ENCODE peak calls at places on chromosome 6, in five cellular contexts. Z is uterus, C is HepG2, R is A549, M is thyroid gland. E is an unnamed sample.

GRCh38 chr6:132128424-132128823 is 177.3 kb upstream of the CCN2 start:
- DNase-seq in M (no peak), R (no peak), C (no peak), Z (no peak), E (no peak)

GRCh38 chr6:149284904-149285303 is 32.6 kb upstream of the TAB2 start:
- DNase-seq in C (no peak), R (no peak), M (no peak), Z (no peak), E (no peak)

GRCh38 chr6:45327956-45328522 is at the start of gene RUNX2:
- DNase-seq in M (no peak), Z (no peak), R (no peak), C (no peak), E (no peak)

GRCh38 chr6:2361195-2361594 is 115.8 kb upstream of the GMDS start:
- DNase-seq in Z (no peak), R (no peak), C (no peak), M (no peak), E (no peak)

GRCh38 chr6:44662461-44663121 is 275.1 kb downstream of the CDC5L start:
- DNase-seq in M (peak; percentile 63), Z (no peak), C (peak; percentile 15), R (no peak), E (peak; percentile 22)

GRCh38 chr6:34627296-34627695 is 69.3 kb downstream of the ILRUN start:
- DNase-seq in R (no peak), C (no peak), M (no peak), Z (no peak), E (no peak)

GRCh38 chr6:51842066-51842465 is 245.3 kb downstream of the PKHD1 start:
- DNase-seq in C (no peak), R (no peak), M (no peak), Z (no peak), E (no peak)

GRCh38 chr6:101876431-101876830 is 482.9 kb downstream of the GRIK2 start:
- DNase-seq in R (no peak), M (no peak), C (no peak), Z (no peak), E (no peak)

GRCh38 chr6:150345786-150346185 is 23.0 kb upstream of the IYD start:
- DNase-seq in Z (no peak), C (no peak), R (no peak), M (no peak), E (no peak)

GRCh38 chr6:74870403-74870802 is 335.4 kb downstream of the COL12A1 start:
- DNase-seq in M (no peak), R (peak; percentile 26), C (peak; percentile 69), Z (no peak), E (no peak)

GRCh38 chr6:12232821-12233220 is 57.3 kb upstream of the EDN1 start:
- DNase-seq in R (no peak), C (no peak), Z (no peak), M (no peak), E (no peak)

GRCh38 chr6:96015791-96016776 is at the start of gene FUT9:
- DNase-seq in M (no peak), Z (no peak), R (no peak), C (no peak), E (no peak)

GRCh38 chr6:71326611-71327010 is 38.0 kb downstream of the OGFRL1 start:
- DNase-seq in R (no peak), Z (no peak), C (no peak), M (no peak), E (no peak)

GRCh38 chr6:1686117-1687098 is 76.7 kb downstream of the FOXC1 start:
- DNase-seq in M (peak; percentile 25), Z (no peak), R (no peak), C (no peak), E (no peak)

GRCh38 chr6:66558189-66558588 is 851.2 kb upstream of the EYS start:
- DNase-seq in M (no peak), Z (no peak), C (peak; percentile 7), R (peak; percentile 1), E (no peak)

GRCh38 chr6:114398481-114398880 is 55.7 kb upstream of the HS3ST5 start:
- DNase-seq in M (no peak), R (no peak), C (peak; percentile 76), Z (no peak), E (no peak)

GRCh38 chr6:111679126-111679525 is 73.4 kb upstream of the TRAF3IP2 start:
- DNase-seq in R (no peak), M (no peak), C (no peak), Z (no peak), E (no peak)

GRCh38 chr6:8229913-8230312 is 127.6 kb upstream of the EEF1E1 start:
- DNase-seq in Z (no peak), C (no peak), R (no peak), M (peak; percentile 8), E (no peak)

GRCh38 chr6:39309942-39310531 is 4.2 kb downstream of the KCNK17 start:
- DNase-seq in M (peak; percentile 73), C (peak; percentile 58), Z (peak; percentile 27), R (peak; percentile 64), E (peak; percentile 85)

GRCh38 chr6:139248911-139249310 is 42.9 kb downstream of the TXLNB start:
- DNase-seq in C (no peak), Z (no peak), R (no peak), M (no peak), E (no peak)

GRCh38 chr6:53378208-53378607 is 29.5 kb upstream of the ELOVL5 start:
- DNase-seq in R (no peak), M (no peak), Z (no peak), C (no peak), E (no peak)

GRCh38 chr6:34953084-34954025 is 64.3 kb downstream of the ANKS1A start:
- DNase-seq in Z (no peak), C (peak; percentile 97), M (no peak), R (peak; percentile 79), E (no peak)

GRCh38 chr6:154343473-154344308 is 12.9 kb downstream of the IPCEF1 start:
- DNase-seq in R (peak; percentile 43), M (peak; percentile 93), C (no peak), Z (no peak), E (peak; percentile 62)

GRCh38 chr6:33213166-33213988 is 5.1 kb downstream of the RING1 start:
- DNase-seq in R (no peak), C (no peak), M (no peak), Z (peak; percentile 23), E (no peak)

GRCh38 chr6:11368760-11369159 is 136.3 kb upstream of the NEDD9 start:
- DNase-seq in R (no peak), C (no peak), M (no peak), Z (no peak), E (no peak)

DNA sequence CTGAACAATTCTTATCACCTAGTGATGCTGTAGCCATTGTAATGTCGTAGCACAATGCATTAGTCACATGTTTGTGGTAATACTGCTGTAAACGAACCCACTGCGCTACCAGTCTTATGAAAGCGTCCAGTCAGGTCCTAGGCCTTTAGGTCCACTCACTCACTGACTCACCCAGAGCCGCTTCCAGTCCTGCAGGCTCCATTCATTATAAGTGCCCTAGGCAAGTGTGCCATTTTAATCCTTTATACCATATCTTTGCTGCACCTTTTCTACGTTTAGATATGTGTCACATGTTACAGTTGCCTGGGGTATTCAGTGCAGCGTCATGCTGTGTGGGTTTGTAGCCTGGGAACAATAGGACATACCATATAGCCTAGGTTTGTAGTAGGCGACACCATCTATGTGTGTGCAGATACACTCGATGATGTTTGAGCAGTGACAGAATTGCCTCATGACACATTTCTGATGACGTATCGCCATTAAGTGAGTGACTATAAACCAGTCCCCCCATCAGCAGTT is 15.4 kb downstream of the IGF2R start:
- DNase-seq in M (no peak), Z (no peak), C (no peak), R (no peak), E (no peak)
- H3K4me1 ChIP-seq in M (peaks cover 67% of the 10 kb centered on the region), Z (peaks cover 20% of the 10 kb centered on the region), C (peaks cover 88% of the 10 kb centered on the region), R (peaks cover 30% of the 10 kb centered on the region), E (peaks cover 13% of the 10 kb centered on the region)

GRCh38 chr6:156639023-156639728 is 138.0 kb upstream of the ARID1B start:
- DNase-seq in M (no peak), C (no peak), Z (no peak), R (no peak), E (no peak)

GRCh38 chr6:156638581-156638980 is 138.6 kb upstream of the ARID1B start:
- DNase-seq in Z (no peak), C (no peak), M (no peak), R (no peak), E (no peak)

GRCh38 chr6:156633291-156633690 is 143.9 kb upstream of the ARID1B start:
- DNase-seq in M (no peak), R (no peak), C (no peak), Z (no peak), E (no peak)

GRCh38 chr6:156634048-156634447 is 143.1 kb upstream of the ARID1B start:
- DNase-seq in Z (no peak), M (no peak), R (no peak), C (no peak), E (no peak)

GRCh38 chr6:156634971-156635371 is 142.2 kb upstream of the ARID1B start:
- DNase-seq in Z (no peak), C (no peak), M (peak; percentile 48), R (no peak), E (no peak)
- H3K4me3 ChIP-seq in Z (peak overlapping the region; percentile 33), C (no peak overlapping the region), M (no peak overlapping the region), R (no peak overlapping the region), E (no peak overlapping the region)

DNA sequence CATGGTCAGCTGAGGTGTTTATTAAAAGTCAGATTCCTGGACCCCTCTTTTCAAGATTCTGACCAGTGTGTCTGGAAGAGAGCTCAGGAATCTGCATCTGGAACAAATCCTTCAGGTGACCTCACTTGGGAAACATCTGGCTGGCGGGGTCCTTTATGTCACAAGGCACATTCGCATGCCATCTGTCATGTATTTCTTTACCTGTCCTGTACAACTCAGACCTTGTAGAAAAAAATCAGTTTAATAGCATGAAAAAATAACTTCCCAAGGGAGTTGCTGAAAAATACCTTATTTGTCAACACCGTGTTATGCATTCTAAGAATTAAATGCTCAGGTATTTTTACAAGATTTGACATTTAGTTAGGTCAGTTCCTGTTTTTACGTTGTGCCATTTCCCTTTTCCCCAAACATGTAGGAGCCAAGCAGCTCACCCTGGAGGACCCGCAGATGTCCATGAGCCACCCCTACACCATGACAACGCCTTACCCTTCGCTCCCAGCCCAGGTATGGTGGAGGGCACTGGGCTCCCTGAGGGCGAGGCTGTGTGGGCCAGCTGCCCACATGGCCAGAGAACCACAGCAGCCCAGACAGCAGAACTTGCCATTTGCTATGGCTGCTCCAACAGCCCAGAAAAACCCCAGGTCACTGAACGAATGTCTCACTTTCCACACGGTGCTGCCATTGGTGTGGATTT is 4.0 kb downstream of the IRF4 start:
- DNase-seq in M (no peak), C (no peak), Z (no peak), R (no peak), E (no peak)
- TF ChIP-seq POLR2A in M (no peak), C (no peak), Z (no peak), R (no peak), E (no peak)

DNA sequence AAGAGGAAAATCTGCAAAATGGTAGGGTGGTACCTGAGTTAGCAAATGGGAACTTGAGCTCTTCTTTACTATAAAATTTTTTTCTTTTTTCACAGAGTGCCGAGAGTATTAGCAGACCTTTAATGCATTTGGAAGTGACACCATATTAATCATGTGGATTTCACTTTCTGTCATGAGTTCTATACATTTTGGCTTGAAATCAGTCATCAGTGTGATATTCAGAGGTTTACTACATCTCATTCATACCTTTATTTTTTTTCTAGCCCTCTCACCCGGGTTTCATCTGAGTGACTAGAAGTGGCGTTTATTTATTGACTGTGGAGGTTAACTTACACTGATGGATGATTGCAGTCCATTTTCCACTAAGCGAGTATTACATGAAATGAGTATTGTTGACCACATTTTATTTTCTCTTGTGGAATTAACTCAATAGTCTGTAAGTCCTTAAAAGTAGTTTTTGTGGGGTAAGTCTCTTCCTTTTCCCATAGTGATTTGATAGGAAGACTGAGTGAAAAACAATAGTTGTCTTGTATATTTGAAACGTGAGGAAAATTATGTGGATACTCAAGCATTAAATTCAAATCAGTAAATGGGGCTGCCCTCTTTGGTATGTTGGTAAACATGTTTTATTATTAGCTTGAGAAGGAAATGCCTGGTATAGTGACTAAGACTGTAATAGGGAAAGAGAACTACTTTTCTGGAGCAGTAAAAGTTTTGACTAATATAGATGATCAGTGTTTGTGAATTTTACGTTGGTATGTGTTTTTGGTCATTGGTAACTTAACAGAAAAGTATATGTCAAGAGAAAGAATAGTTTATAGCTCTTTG is 55.5 kb downstream of the JARID2 start:
- DNase-seq in C (no peak), M (no peak), Z (no peak), R (no peak), E (no peak)
- H3K4me1 ChIP-seq in C (peaks cover 52% of the 10 kb centered on the region), M (peaks cover 9% of the 10 kb centered on the region), Z (no peaks in the 10 kb centered on the region), R (peaks cover 26% of the 10 kb centered on the region), E (peaks cover 10% of the 10 kb centered on the region)